ENCODE peak calls at places on chromosomes 4 and X, in four cellular contexts. R, P, H and N are unnamed samples.

GRCh38 chr4:180449395-180449956 is 1793.7 kb upstream of the TENM3 start:
- DNase-seq in H (peak; percentile 7), R (peak; percentile 66), P (peak; percentile 81), N (peak; percentile 21)

GRCh38 chr4:114077610-114078009 is 98.2 kb upstream of the ARSJ start:
- DNase-seq in R (no peak), H (no peak), P (no peak), N (peak; percentile 92)

GRCh38 chrX:50202539-50202938 is 1.7 kb upstream of the AKAP4 start:
- DNase-seq in H (no peak), P (peak; percentile 52), R (no peak), N (no peak)

GRCh38 chrX:45668686-45669443 is 468.2 kb upstream of the DIPK2B start:
- DNase-seq in P (no peak), H (no peak), R (no peak), N (peak; percentile 95)

GRCh38 chr4:62709618-62710252 is 1509.6 kb downstream of the ADGRL3 start:
- DNase-seq in H (no peak), P (peak; percentile 34), R (no peak), N (peak; percentile 0)

GRCh38 chrX:129006491-129006890 is 516.8 kb downstream of the SMARCA1 start:
- DNase-seq in P (peak; percentile 1), R (no peak), H (no peak), N (no peak)

GRCh38 chrX:57353472-57354132 is 67.1 kb downstream of the FAAH2 start:
- DNase-seq in H (no peak), R (no peak), P (no peak), N (no peak)

GRCh38 chrX:101337776-101338271 is 10.7 kb downstream of the TIMM8A start:
- DNase-seq in R (no peak), H (no peak), P (no peak), N (no peak)

GRCh38 chr4:13750594-13750993 is 123.1 kb upstream of the BOD1L1 start:
- DNase-seq in P (no peak), H (no peak), R (no peak), N (no peak)

GRCh38 chr4:48909697-48910096 is 3.1 kb upstream of the OCIAD2 start:
- DNase-seq in R (peak; percentile 44), P (peak; percentile 94), H (peak; percentile 43), N (peak; percentile 99)

GRCh38 chrX:153488231-153488914 is 6.4 kb upstream of the BGN start:
- DNase-seq in R (no peak), P (peak; percentile 20), H (no peak), N (peak; percentile 67)

GRCh38 chr4:112381996-112382692 is 85.0 kb downstream of the ALPK1 start:
- DNase-seq in P (no peak), R (no peak), H (no peak), N (no peak)

GRCh38 chr4:7938513-7939376 is 916 bp downstream of the AFAP1 start:
- DNase-seq in R (no peak), P (peak; percentile 71), H (no peak), N (peak; percentile 45)

GRCh38 chrX:119698835-119699234 is 5.9 kb upstream of the SEPTIN6 start:
- DNase-seq in P (peak; percentile 89), H (no peak), R (peak; percentile 36), N (peak; percentile 67)

GRCh38 chr4:3702551-3703221 is 63.5 kb upstream of the ADRA2C start:
- DNase-seq in R (no peak), H (no peak), P (no peak), N (no peak)

GRCh38 chrX:137431693-137432488 is 134.0 kb upstream of the ZIC3 start:
- DNase-seq in P (peak; percentile 96), R (peak; percentile 71), H (no peak), N (no peak)

GRCh38 chr4:156732634-156733033 is 239.0 kb downstream of the PDGFC start:
- DNase-seq in R (no peak), P (peak; percentile 5), H (no peak), N (peak; percentile 28)

GRCh38 chrX:136907626-136908025 is 27.1 kb upstream of the RBMX start:
- DNase-seq in R (no peak), P (no peak), H (no peak), N (no peak)

GRCh38 chr4:19739101-19739651 is 512.5 kb upstream of the SLIT2 start:
- DNase-seq in R (no peak), H (no peak), P (peak; percentile 7), N (peak; percentile 95)

GRCh38 chrX:25524150-25524549 is 508.4 kb upstream of the ARX start:
- DNase-seq in R (no peak), H (no peak), P (no peak), N (peak; percentile 33)

GRCh38 chrX:68681443-68681941 is 34.0 kb downstream of the STARD8 start:
- DNase-seq in P (no peak), H (no peak), R (no peak), N (peak; percentile 60)

GRCh38 chrX:108439961-108440696 is 491 bp downstream of the COL4A5 start:
- DNase-seq in H (no peak), R (peak; percentile 43), P (no peak), N (peak; percentile 21)

GRCh38 chr4:3872834-3873313 is 106.7 kb downstream of the ADRA2C start:
- DNase-seq in R (peak; percentile 78), H (no peak), P (peak; percentile 72), N (no peak)

GRCh38 chrX:13369541-13370140 is 49.8 kb upstream of the ATXN3L start:
- DNase-seq in R (no peak), H (no peak), P (no peak), N (no peak)

GRCh38 chr4:189204616-189205015 is 736.1 kb upstream of the FRG1 start:
- DNase-seq in P (peak; percentile 9), H (no peak), R (no peak), N (no peak)

GRCh38 chr4:5979981-5980380 is 38.2 kb downstream of the C4orf50 start:
- DNase-seq in H (peak; percentile 56), P (peak; percentile 81), R (peak; percentile 89), N (no peak)

GRCh38 chr4:76690091-76690905 is 207.6 kb downstream of the SOWAHB start:
- DNase-seq in R (no peak), H (no peak), P (peak; percentile 51), N (peak; percentile 24)

GRCh38 chr4:41394362-41394960 is 137.7 kb downstream of the UCHL1 start:
- DNase-seq in R (no peak), P (no peak), H (no peak), N (no peak)

GRCh38 chr4:7158081-7158750 is 34.1 kb upstream of the SORCS2 start:
- DNase-seq in P (no peak), R (peak; percentile 10), H (no peak), N (no peak)

GRCh38 chr4:103199009-103199408 is 866 bp upstream of the CENPE start:
- DNase-seq in P (no peak), R (no peak), H (no peak), N (no peak)

GRCh38 chr4:7004331-7004730 is 38.8 kb upstream of the TADA2B start:
- DNase-seq in R (no peak), P (no peak), H (no peak), N (no peak)

GRCh38 chr4:77028241-77028640 is 47.5 kb downstream of the CCNI start:
- DNase-seq in R (no peak), P (no peak), H (no peak), N (no peak)

GRCh38 chrX:119647552-119648420 is 41.6 kb upstream of the NKRF start:
- DNase-seq in R (no peak), H (no peak), P (no peak), N (no peak)

GRCh38 chrX:48636286-48636685 is 39.0 kb downstream of the WDR13 start:
- DNase-seq in R (no peak), H (no peak), P (no peak), N (no peak)

GRCh38 chrX:19760345-19760744 is 127.1 kb downstream of the SH3KBP1 start:
- DNase-seq in R (no peak), P (no peak), H (no peak), N (no peak)

GRCh38 chrX:19760841-19761512 is 126.4 kb downstream of the SH3KBP1 start:
- DNase-seq in R (no peak), H (no peak), P (peak; percentile 37), N (no peak)

GRCh38 chrX:19753368-19753767 is 134.0 kb downstream of the SH3KBP1 start:
- DNase-seq in H (no peak), P (no peak), R (no peak), N (no peak)

GRCh38 chrX:19758536-19758935 is 128.9 kb downstream of the SH3KBP1 start:
- DNase-seq in H (no peak), P (peak; percentile 36), R (no peak), N (no peak)

DNA sequence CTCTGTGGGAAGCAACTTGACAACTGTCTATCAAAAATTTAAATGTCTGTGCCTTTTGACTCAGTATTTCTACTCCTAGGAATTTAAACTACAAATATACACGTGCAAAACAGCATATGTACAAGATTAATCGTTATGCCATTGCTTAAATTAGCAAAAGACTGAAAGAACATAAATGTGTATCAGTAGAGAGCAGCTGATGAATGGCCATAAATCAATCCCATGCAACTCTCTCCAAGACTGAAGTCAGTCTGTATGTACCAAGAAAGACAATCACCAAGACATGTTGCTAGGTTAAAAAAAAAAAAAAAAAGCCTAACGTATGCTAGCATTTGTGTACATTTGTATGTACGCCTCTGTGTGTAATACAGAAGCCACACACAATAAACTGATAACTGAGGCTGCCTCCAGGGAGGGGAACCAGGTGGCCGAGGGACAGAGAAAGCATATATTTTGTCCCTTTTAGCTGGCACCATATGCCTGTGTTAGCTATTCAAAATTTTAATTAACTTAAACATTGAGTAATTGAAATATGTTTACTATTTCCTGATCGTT is 130.7 kb downstream of the SH3KBP1 start:
- DNase-seq in H (no peak), P (no peak), R (no peak), N (no peak)
- H3K56ac ChIP-seq in H (no peak overlapping the region), P (no peak overlapping the region), R (no peak overlapping the region), N (no peak overlapping the region)

DNA sequence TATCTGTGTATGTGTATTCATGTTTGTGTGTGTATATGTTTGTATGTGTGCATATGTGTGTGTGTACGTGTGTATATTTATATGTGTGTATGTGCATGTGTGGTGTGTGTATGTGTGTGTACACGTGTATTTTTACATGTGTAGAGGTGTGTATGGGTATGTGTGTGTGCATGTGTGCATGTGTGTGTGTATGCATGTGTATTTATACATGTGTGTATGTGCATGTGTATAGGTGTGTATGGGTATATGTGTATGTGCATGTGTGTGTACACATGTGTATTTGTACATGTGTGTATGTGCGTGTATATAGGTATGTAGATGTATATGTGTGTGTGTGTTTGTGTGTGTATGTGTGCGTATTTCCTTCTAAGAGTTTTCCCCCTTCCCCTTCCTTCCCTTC is 207.7 kb upstream of the ATP6AP2 start:
- DNase-seq in H (no peak), R (no peak), P (no peak), N (no peak)
- H2BK15ac ChIP-seq in H (no peak overlapping the region), R (no peak overlapping the region), P (no peak overlapping the region), N (no peak overlapping the region)

DNA sequence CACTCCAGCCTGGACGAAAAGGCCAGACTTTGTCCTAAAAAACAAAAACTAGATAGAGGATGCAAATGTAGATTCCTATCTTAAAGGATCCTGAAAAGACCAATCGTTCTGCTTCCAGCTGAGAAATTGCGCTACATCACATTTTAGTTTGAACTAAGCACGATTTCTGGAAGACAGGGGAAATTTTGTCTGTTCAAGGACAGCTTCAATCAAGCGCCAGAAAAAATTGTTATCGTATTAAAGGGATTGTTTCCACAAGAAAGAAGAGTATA is 731 bp upstream of the HSD17B11 start:
- DNase-seq in P (no peak), R (no peak), H (no peak), N (no peak)
- H2BK5ac ChIP-seq in P (no peak overlapping the region), R (no peak overlapping the region), H (no peak overlapping the region), N (peak overlapping the region; percentile 59)

GRCh38 chr4:123234966-123235365 is 161.6 kb upstream of the SPRY1 start:
- DNase-seq in P (no peak), R (no peak), H (no peak), N (no peak)

GRCh38 chr4:123233409-123233808 is 163.2 kb upstream of the SPRY1 start:
- DNase-seq in R (no peak), H (no peak), P (no peak), N (peak; percentile 3)

GRCh38 chr4:123230061-123230460 is 166.5 kb upstream of the SPRY1 start:
- DNase-seq in R (no peak), H (no peak), P (no peak), N (peak; percentile 20)

GRCh38 chr4:123232439-123232838 is 164.2 kb upstream of the SPRY1 start:
- DNase-seq in R (no peak), H (no peak), P (no peak), N (peak; percentile 69)

GRCh38 chr4:123229326-123229725 is 167.3 kb upstream of the SPRY1 start:
- DNase-seq in P (no peak), H (no peak), R (no peak), N (no peak)
- H3K56ac ChIP-seq in P (no peak overlapping the region), H (no peak overlapping the region), R (no peak overlapping the region), N (no peak overlapping the region)